ENCODE peak calls at places on chromosomes 11 and 22, in eight cellular contexts. I is right lobe of liver, M is esophagus squamous epithelium, E is uterus, W is vagina, Y is A549, G is IMR-90, B is adrenal gland. V is an unnamed sample.

GRCh38 chr11:67289651-67290479 is 762 bp downstream of the ANKRD13D start:
- DNase-seq in I (peak), M (no peak), E (no peak), W (no peak), Y (peak), G (no peak), B (peak), V (peak)

GRCh38 chr11:11499300-11499699 is 122.5 kb downstream of the GALNT18 start:
- DNase-seq in I (no peak), M (no peak), E (no peak), W (no peak), Y (no peak), G (no peak), B (no peak), V (no peak)

GRCh38 chr11:7089328-7090251 is 792 bp downstream of the RBMXL2 start:
- DNase-seq in I (no peak), M (no peak), E (no peak), W (no peak), Y (no peak), G (no peak), B (no peak), V (no peak)

GRCh38 chr11:39777035-39777434 is 1682.4 kb downstream of the LRRC4C start:
- DNase-seq in I (no peak), M (no peak), E (no peak), W (no peak), Y (no peak), G (no peak), B (no peak), V (no peak)

GRCh38 chr11:76603202-76603601 is 67.3 kb downstream of the LRRC32 start:
- DNase-seq in I (no peak), M (no peak), E (no peak), W (peak), Y (no peak), G (no peak), B (peak), V (no peak)

GRCh38 chr22:32707971-32708370 is 93.5 kb upstream of the TIMP3 start:
- DNase-seq in I (no peak), M (no peak), E (no peak), W (no peak), Y (no peak), G (no peak), B (no peak), V (no peak)

GRCh38 chr11:64670975-64671374 is 52.0 kb downstream of the NRXN2 start:
- DNase-seq in I (no peak), M (no peak), E (no peak), W (no peak), Y (no peak), G (no peak), B (no peak), V (no peak)

GRCh38 chr11:17473071-17473744 is 3.4 kb downstream of the ABCC8 start:
- DNase-seq in I (no peak), M (no peak), E (no peak), W (no peak), Y (peak), G (peak), B (no peak), V (no peak)

GRCh38 chr11:116078101-116078561 is 573.9 kb upstream of the CADM1 start:
- DNase-seq in I (no peak), M (no peak), E (no peak), W (no peak), Y (no peak), G (peak), B (no peak), V (no peak)

GRCh38 chr11:26558191-26558590 is 13.9 kb downstream of the MUC15 start:
- DNase-seq in I (no peak), M (no peak), E (no peak), W (no peak), Y (no peak), G (no peak), B (no peak), V (no peak)

GRCh38 chr11:111607751-111608150 is 5.5 kb downstream of the SIK2 start:
- DNase-seq in I (no peak), M (no peak), E (no peak), W (no peak), Y (no peak), G (no peak), B (no peak), V (no peak)

GRCh38 chr11:44638032-44638431 is 72.6 kb downstream of the CD82 start:
- DNase-seq in I (no peak), M (no peak), E (no peak), W (no peak), Y (no peak), G (no peak), B (peak), V (no peak)

GRCh38 chr11:102647430-102647829 is 22.3 kb upstream of the MMP20 start:
- DNase-seq in I (no peak), M (no peak), E (no peak), W (no peak), Y (no peak), G (peak), B (no peak), V (no peak)

GRCh38 chr22:17974087-17974486 is 50.3 kb downstream of the MICAL3 start:
- DNase-seq in I (no peak), M (no peak), E (no peak), W (no peak), Y (no peak), G (no peak), B (no peak), V (peak)

GRCh38 chr22:45877651-45878050 is 99.3 kb downstream of the WNT7B start:
- DNase-seq in I (peak), M (no peak), E (peak), W (no peak), Y (no peak), G (no peak), B (no peak), V (no peak)

GRCh38 chr11:127521413-127521812 is 520.8 kb upstream of the KIRREL3 start:
- DNase-seq in I (no peak), M (no peak), E (no peak), W (no peak), Y (no peak), G (peak), B (no peak), V (no peak)

GRCh38 chr11:75320046-75320618 is 31.3 kb downstream of the ARRB1 start:
- DNase-seq in I (peak), M (no peak), E (peak), W (no peak), Y (no peak), G (no peak), B (no peak), V (no peak)

GRCh38 chr22:46673205-46673604 is 53.0 kb downstream of the GRAMD4 start:
- DNase-seq in I (no peak), M (no peak), E (no peak), W (no peak), Y (no peak), G (no peak), B (no peak), V (no peak)

GRCh38 chr11:95699631-95700470 is 89.7 kb downstream of the FAM76B start:
- DNase-seq in I (no peak), M (no peak), E (no peak), W (no peak), Y (no peak), G (peak), B (no peak), V (no peak)

GRCh38 chr11:77729063-77729462 is 91.5 kb downstream of the RSF1 start:
- DNase-seq in I (no peak), M (no peak), E (no peak), W (no peak), Y (no peak), G (no peak), B (no peak), V (no peak)

GRCh38 chr22:30390974-30391691 is 3.9 kb upstream of the RNF215 start:
- DNase-seq in I (peak), M (no peak), E (peak), W (no peak), Y (peak), G (peak), B (peak), V (peak)

GRCh38 chr22:30386608-30386959 is 627 bp downstream of the RNF215 start:
- DNase-seq in I (no peak), M (no peak), E (no peak), W (no peak), Y (no peak), G (no peak), B (no peak), V (no peak)

GRCh38 chr22:30383061-30383460 is 4.2 kb downstream of the RNF215 start:
- DNase-seq in I (no peak), M (no peak), E (no peak), W (no peak), Y (no peak), G (no peak), B (no peak), V (no peak)

GRCh38 chr22:30385913-30386312 is 1.3 kb downstream of the RNF215 start:
- DNase-seq in I (no peak), M (no peak), E (no peak), W (no peak), Y (no peak), G (no peak), B (no peak), V (no peak)

GRCh38 chr22:30386960-30387848 is at the start of gene RNF215:
- DNase-seq in I (peak), M (no peak), E (peak), W (no peak), Y (peak), G (peak), B (peak), V (peak)
- TF ChIP-seq POLR2A in I (no peak), M (no peak), E (no peak), W (no peak), Y (peak), G (peak), B (no peak), V (no peak)

GRCh38 chr11:65780770-65781151 is at the start of gene AP5B1:
- DNase-seq in I (peak), M (no peak), E (peak), W (peak), Y (peak), G (peak), B (no peak), V (peak)
- TF ChIP-seq POLR2A in I (peak), M (no peak), E (no peak), W (peak), Y (peak), G (peak), B (peak), V (no peak)

DNA sequence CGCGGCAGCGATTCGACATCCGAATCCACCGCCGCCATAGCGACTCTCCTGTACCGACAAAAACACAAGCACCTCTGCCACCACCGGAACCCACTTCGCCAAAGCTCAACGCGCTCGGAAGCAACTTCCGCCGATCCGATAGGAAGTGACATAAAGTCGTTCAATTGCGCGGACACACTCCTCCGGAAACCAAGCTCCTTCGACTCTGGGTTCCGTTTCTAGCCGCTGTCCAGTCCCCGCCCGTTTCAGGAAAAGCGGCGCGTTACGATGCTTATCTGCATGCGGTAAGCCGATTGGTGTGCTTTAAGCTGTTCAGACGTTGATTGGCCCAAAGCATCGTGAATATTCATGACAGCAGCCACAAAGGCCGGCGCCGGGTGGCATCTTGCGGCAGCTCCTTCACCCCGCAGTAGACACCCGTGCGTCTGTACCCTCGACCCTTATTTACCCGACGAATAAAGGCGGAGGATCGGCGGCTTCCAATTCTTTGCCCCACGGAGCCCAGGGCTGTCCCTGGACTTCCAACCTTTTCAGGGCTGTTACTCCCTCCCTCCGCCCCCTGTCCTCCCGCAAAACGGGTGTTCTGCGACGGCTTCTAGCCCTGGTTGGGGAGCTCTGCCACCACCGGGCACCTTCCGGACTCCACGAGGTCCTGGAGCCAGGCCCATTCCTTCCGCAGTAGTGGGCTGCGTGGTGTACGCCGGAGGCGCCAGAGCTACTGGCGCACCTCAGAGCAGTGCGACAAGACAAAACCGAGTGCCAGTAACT is at the start of gene TUT1:
- DNase-seq in I (peak), M (peak), E (peak), W (no peak), Y (peak), G (peak), B (peak), V (peak)
- TF ChIP-seq POLR2A in I (peak), M (peak), E (peak), W (peak), Y (peak), G (peak), B (peak), V (peak)

GRCh38 chr11:46127150-46127638 is 5.9 kb upstream of the PHF21A start:
- DNase-seq in I (no peak), M (no peak), E (no peak), W (no peak), Y (peak), G (peak), B (no peak), V (peak)
- TF ChIP-seq POLR2A in I (no peak), M (no peak), E (no peak), W (no peak), Y (no peak), G (no peak), B (no peak), V (no peak)

DNA sequence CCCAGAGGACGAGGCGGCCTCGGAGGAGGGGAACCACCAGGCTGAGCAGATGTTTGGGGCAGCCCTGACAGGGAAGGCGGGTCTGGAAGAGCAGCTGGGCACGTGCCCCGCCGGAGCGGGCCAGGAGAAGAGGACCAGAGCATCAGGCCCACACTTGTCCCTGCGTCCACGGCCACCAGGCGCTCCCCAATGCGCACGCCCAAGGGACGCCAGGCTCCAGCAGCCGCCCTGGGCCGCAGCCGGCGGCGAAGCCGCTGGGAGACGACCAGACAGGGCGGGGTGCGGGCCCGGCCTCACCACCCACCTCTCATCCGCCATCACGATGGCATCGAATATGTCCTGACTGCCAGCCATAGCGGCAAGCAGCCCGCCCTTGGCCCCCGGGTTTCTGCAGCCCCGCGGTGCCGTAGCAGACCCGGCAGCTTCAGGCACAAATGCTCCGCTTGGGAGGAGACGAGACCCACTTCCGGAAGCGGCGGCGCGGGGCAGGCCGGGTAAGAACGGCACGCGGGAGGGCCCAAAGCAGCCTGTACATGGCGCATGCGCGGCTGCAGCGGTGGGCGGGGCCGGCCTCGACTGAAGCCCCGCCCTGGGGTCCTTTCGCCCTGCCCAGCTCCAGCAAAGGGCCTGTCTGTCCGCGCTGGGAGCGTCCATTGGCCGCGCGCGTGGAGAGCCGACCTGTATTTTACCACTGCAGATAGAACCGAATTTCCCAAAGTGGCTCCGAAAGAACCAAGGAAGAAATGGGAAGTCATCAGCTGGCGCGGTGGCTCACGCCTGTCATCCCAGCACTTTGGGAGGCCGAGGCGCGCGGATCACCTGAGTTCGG is at the start of gene LTO1:
- DNase-seq in I (peak), M (peak), E (peak), W (no peak), Y (peak), G (peak), B (peak), V (peak)
- TF ChIP-seq POLR2A in I (peak), M (peak), E (peak), W (peak), Y (peak), G (peak), B (peak), V (peak)

GRCh38 chr11:130085671-130086070 is 16.0 kb downstream of the APLP2 start:
- DNase-seq in I (no peak), M (no peak), E (no peak), W (no peak), Y (no peak), G (no peak), B (no peak), V (no peak)
- TF ChIP-seq POLR2A in I (no peak), M (no peak), E (no peak), W (no peak), Y (no peak), G (no peak), B (no peak), V (no peak)

GRCh38 chr11:504994-505344 is 2.1 kb downstream of the RNH1 start:
- DNase-seq in I (no peak), M (no peak), E (no peak), W (no peak), Y (no peak), G (no peak), B (no peak), V (no peak)

GRCh38 chr11:508956-509355 is 1.9 kb upstream of the RNH1 start:
- DNase-seq in I (no peak), M (no peak), E (no peak), W (no peak), Y (no peak), G (no peak), B (no peak), V (no peak)

GRCh38 chr11:506238-506949 is 648 bp downstream of the RNH1 start:
- DNase-seq in I (peak), M (peak), E (peak), W (no peak), Y (peak), G (peak), B (peak), V (peak)

GRCh38 chr11:507727-508515 is 879 bp upstream of the RNH1 start:
- DNase-seq in I (no peak), M (no peak), E (no peak), W (no peak), Y (no peak), G (no peak), B (no peak), V (no peak)

GRCh38 chr11:506950-507726 is at the start of gene RNH1:
- DNase-seq in I (peak), M (peak), E (peak), W (peak), Y (peak), G (peak), B (peak), V (peak)
- TF ChIP-seq POLR2A in I (no peak), M (no peak), E (no peak), W (peak), Y (peak), G (peak), B (peak), V (no peak)

GRCh38 chr11:18523079-18523478 is 3.7 kb downstream of the TSG101 start:
- DNase-seq in I (no peak), M (no peak), E (no peak), W (no peak), Y (no peak), G (no peak), B (no peak), V (no peak)

GRCh38 chr11:18526130-18526520 is 617 bp downstream of the TSG101 start:
- DNase-seq in I (no peak), M (no peak), E (no peak), W (no peak), Y (no peak), G (no peak), B (no peak), V (no peak)

GRCh38 chr11:18524248-18524647 is 2.5 kb downstream of the TSG101 start:
- DNase-seq in I (no peak), M (no peak), E (no peak), W (no peak), Y (no peak), G (no peak), B (no peak), V (no peak)

GRCh38 chr11:18527512-18527911 is 770 bp upstream of the TSG101 start:
- DNase-seq in I (no peak), M (no peak), E (no peak), W (no peak), Y (peak), G (peak), B (no peak), V (no peak)

DNA sequence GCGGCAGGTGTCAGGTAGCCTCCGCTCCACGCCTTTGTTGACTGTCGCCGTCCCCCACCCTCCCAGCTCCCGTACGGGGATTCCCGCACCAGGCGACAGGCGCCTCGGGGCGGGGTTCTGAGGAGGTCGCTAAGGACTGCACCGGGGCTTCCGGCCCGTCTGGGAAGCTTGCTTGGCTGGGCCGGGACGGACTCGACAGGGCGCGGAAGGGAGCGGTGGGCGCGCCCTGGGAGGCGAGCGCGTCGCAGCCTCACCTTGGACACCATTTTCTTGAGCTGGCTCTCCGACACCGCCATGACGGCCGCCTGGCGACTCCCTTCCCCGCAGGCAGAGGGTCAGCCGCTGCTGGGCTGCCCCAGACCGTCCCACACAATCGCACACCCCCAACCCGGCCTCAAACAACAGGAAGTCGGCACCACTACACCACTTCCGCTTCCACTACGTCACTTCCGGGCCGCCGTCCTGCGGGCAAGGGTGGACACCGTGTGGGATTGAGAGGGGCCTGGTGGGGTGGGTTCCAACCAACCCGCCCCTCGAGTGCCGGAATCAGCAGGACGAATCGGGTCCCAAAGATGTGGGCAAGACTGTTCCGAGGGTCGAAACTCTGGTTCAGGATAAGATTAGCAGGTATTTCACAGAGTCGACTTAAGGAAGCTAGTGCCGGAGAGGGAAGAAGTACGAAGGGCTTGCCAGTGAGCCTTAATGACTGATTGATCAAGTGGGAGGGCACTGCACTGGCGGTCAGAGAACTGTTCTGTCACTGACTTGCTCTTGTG is at the start of gene TSG101:
- DNase-seq in I (peak), M (peak), E (peak), W (peak), Y (peak), G (peak), B (peak), V (peak)
- TF ChIP-seq POLR2A in I (peak), M (peak), E (peak), W (peak), Y (peak), G (peak), B (peak), V (peak)

GRCh38 chr11:563066-563811 is 2.5 kb downstream of the RASSF7 start:
- DNase-seq in I (no peak), M (no peak), E (no peak), W (no peak), Y (no peak), G (no peak), B (no peak), V (no peak)
- TF ChIP-seq POLR2A in I (no peak), M (no peak), E (no peak), W (no peak), Y (no peak), G (no peak), B (no peak), V (no peak)

DNA sequence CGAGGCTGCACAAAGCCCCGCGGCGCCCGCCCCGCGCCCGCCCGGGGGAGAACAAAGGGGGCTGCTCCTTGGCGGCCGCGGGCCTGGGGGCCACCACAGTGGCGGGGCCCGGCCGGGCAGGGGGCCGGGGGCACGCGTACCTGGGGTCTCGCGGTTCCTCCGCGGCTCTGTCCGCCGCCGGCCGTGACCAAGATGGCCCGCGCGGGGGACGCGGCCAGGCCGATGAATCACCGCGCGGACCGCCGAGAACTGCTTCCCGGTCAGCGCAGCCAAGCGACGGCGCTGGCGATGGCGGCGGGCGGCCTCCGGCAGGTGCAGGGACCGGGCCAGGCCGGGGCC is at the start of gene RTL6:
- DNase-seq in I (no peak), M (no peak), E (no peak), W (no peak), Y (no peak), G (peak), B (no peak), V (no peak)
- TF ChIP-seq POLR2A in I (peak), M (no peak), E (no peak), W (no peak), Y (peak), G (peak), B (peak), V (no peak)

V was measured in erythroblast.